ENCODE peak calls at places on chromosomes 16 and 17, in eight cellular contexts. O is stimulated activated naive CD8-positive, alpha-beta T cell treated with anti-CD3 and anti-CD28 coated beads, Interleukin-15, Interleukin-2, amounts not matched to agents 100 U/mL and 50 U/mL, for 24 hours; U is heart right ventricle; B is body of pancreas; N is PC-3; F is K562; V is Right ventricle myocardium inferior; T is activated CD8-positive, alpha-beta memory T cell treated with anti-CD3 and anti-CD28 coated beads, Interleukin-2, amount 10 ng/mL, durations not matched to agents 7 days and 5 days. S is an unnamed sample.

GRCh38 chr17:39167492-39167891 is 1.5 kb upstream of the ARL5C start:
- ATAC-seq in O (no peak), U (peak), B (no peak), N (no peak), F (no peak), V (peak), T (peak), S (no peak)

GRCh38 chr17:65523853-65524664 is 37.4 kb downstream of the AXIN2 start:
- ATAC-seq in O (no peak), U (no peak), B (no peak), N (no peak), F (no peak), V (no peak), T (peak), S (peak)

GRCh38 chr17:44222112-44222869 is 2.8 kb upstream of the UBTF start:
- ATAC-seq in O (no peak), U (peak), B (no peak), N (peak), F (no peak), V (peak), T (no peak), S (no peak)

GRCh38 chr16:3480901-3481695 is 14.2 kb downstream of the C16orf90 start:
- ATAC-seq in O (no peak), U (peak), B (no peak), N (no peak), F (peak), V (peak), T (no peak), S (no peak)

GRCh38 chr17:83071365-83071764 is 8.0 kb upstream of the METRNL start:
- ATAC-seq in O (no peak), U (no peak), B (no peak), N (no peak), F (no peak), V (no peak), T (no peak), S (no peak)

GRCh38 chr16:87132361-87133014 is 184.7 kb downstream of the C16orf95 start:
- ATAC-seq in O (no peak), U (peak), B (no peak), N (no peak), F (no peak), V (peak), T (no peak), S (no peak)

GRCh38 chr17:4157618-4158333 is 14.8 kb downstream of the CYB5D2 start:
- ATAC-seq in O (no peak), U (no peak), B (no peak), N (no peak), F (no peak), V (no peak), T (no peak), S (no peak)

GRCh38 chr17:69477204-69477899 is 62.9 kb downstream of the MAP2K6 start:
- ATAC-seq in O (no peak), U (no peak), B (peak), N (no peak), F (no peak), V (no peak), T (no peak), S (no peak)

GRCh38 chr16:22324787-22325597 is 27.8 kb downstream of the POLR3E start:
- ATAC-seq in O (no peak), U (no peak), B (no peak), N (no peak), F (no peak), V (no peak), T (no peak), S (no peak)

S was measured in activated T-helper 17 cell treated with anti-CD3 and anti-CD28 coated beads, Interleukin-2, amount 50 U/mL, for 72 hours.